ENCODE peak calls at places on chromosomes 5 and 9, in eight cellular contexts. P, N, C, V, Q, S, G and T are unnamed samples.
A peak's percentile ranks its signal among the peaks of the same experiment; 100 is the strongest.

GRCh38 chr5:138095100-138095907 is 11.5 kb downstream of the WNT8A start:
- ATAC-seq in P (no peak), N (no peak), C (no peak), V (no peak), Q (no peak), S (no peak), G (no peak), T (no peak)

GRCh38 chr5:96896806-96897205 is 20.5 kb downstream of the ERAP2 start:
- ATAC-seq in P (peak; percentile 67), N (no peak), C (no peak), V (peak; percentile 45), Q (no peak), S (no peak), G (peak; percentile 32), T (no peak)

GRCh38 chr5:150486402-150487198 is 21.3 kb upstream of the NDST1 start:
- ATAC-seq in P (peak; percentile 59), N (peak; percentile 13), C (peak; percentile 17), V (peak; percentile 64), Q (peak; percentile 35), S (peak; percentile 34), G (peak; percentile 46), T (peak; percentile 41)

GRCh38 chr5:150780180-150780692 is 1.7 kb downstream of the SMIM3 start:
- ATAC-seq in P (no peak), N (peak; percentile 4), C (peak; percentile 29), V (no peak), Q (no peak), S (no peak), G (no peak), T (peak; percentile 17)

GRCh38 chr9:94915476-94916450 is 189.3 kb downstream of the AOPEP start:
- ATAC-seq in P (no peak), N (no peak), C (no peak), V (no peak), Q (no peak), S (no peak), G (no peak), T (no peak)

GRCh38 chr9:114134827-114135396 is 20.4 kb upstream of the COL27A1 start:
- ATAC-seq in P (no peak), N (peak; percentile 37), C (no peak), V (no peak), Q (no peak), S (no peak), G (no peak), T (no peak)

GRCh38 chr9:130327070-130327780 is 61.7 kb downstream of the HMCN2 start:
- ATAC-seq in P (no peak), N (no peak), C (no peak), V (no peak), Q (no peak), S (no peak), G (no peak), T (no peak)

GRCh38 chr5:103094737-103095136 is 25.2 kb downstream of the GIN1 start:
- ATAC-seq in P (no peak), N (peak; percentile 75), C (peak; percentile 82), V (no peak), Q (no peak), S (no peak), G (no peak), T (no peak)

GRCh38 chr5:174459071-174459702 is 265.2 kb upstream of the MSX2 start:
- ATAC-seq in P (no peak), N (no peak), C (no peak), V (no peak), Q (no peak), S (no peak), G (no peak), T (no peak)

GRCh38 chr9:91698266-91698665 is 251.8 kb downstream of the ROR2 start:
- ATAC-seq in P (no peak), N (no peak), C (no peak), V (no peak), Q (no peak), S (no peak), G (no peak), T (no peak)